ENCODE peak calls at places on chromosomes 7 and 10, in ten cellular contexts. Y is posterior cingulate gyrus, E is NCI-H2171 treated with DMSO at 0.1 percent for 48 hours, X is AG08396, T is left cardiac atrium, V is Right ventricle myocardium superior, A is endothelial cell of umbilical vein, J is cardiac muscle cell, U is K562, K is RKO. R is an unnamed sample.

GRCh38 chr10:9823268-9823930 is 1194.3 kb upstream of the CELF2 start:
- DNase-seq in U (no peak), E (no peak), V (no peak), K (peak; percentile 2), J (no peak), Y (no peak), X (no peak), A (no peak), T (no peak), R (no peak)

GRCh38 chr7:30188806-30189205 is 54.0 kb downstream of the MTURN start:
- DNase-seq in V (no peak), Y (no peak), U (no peak), J (no peak), X (no peak), K (no peak), T (no peak), A (no peak), E (no peak), R (no peak)

GRCh38 chr10:10126231-10126630 is 891.4 kb upstream of the CELF2 start:
- DNase-seq in X (no peak), K (no peak), A (no peak), E (no peak), U (no peak), Y (no peak), J (no peak), T (no peak), V (no peak), R (no peak)

GRCh38 chr7:122764902-122765301 is 62.2 kb upstream of the RNF148 start:
- DNase-seq in U (no peak), T (no peak), J (no peak), V (no peak), Y (no peak), E (peak; percentile 8), X (no peak), A (no peak), K (no peak), R (no peak)

GRCh38 chr10:89296227-89296648 is 5.6 kb upstream of the IFIT2 start:
- DNase-seq in V (peak; percentile 46), X (peak; percentile 21), J (no peak), U (no peak), K (no peak), A (no peak), E (no peak), T (no peak), Y (no peak), R (no peak)

GRCh38 chr7:74006032-74006431 is 21.9 kb upstream of the ELN start:
- DNase-seq in T (no peak), U (no peak), X (no peak), A (no peak), Y (no peak), E (no peak), V (no peak), K (no peak), J (no peak), R (no peak)

GRCh38 chr7:24372973-24373372 is 89.0 kb downstream of the NPY start:
- DNase-seq in A (no peak), K (no peak), U (no peak), J (no peak), X (no peak), Y (no peak), V (no peak), E (no peak), T (no peak), R (no peak)

GRCh38 chr7:79403879-79404278 is 49.6 kb downstream of the MAGI2 start:
- DNase-seq in U (no peak), X (no peak), K (no peak), A (no peak), T (no peak), Y (no peak), E (peak; percentile 70), V (no peak), J (no peak), R (no peak)

GRCh38 chr10:114698271-114699185 is 40.5 kb upstream of the ABLIM1 start:
- DNase-seq in A (no peak), X (no peak), V (no peak), E (no peak), U (no peak), Y (no peak), T (no peak), J (no peak), K (no peak), R (no peak)

GRCh38 chr7:23787272-23787671 is 77.3 kb downstream of the STK31 start:
- DNase-seq in V (no peak), T (no peak), X (no peak), J (no peak), K (no peak), E (no peak), A (no peak), U (no peak), Y (no peak), R (no peak)

GRCh38 chr7:140081774-140082425 is 19.1 kb upstream of the PARP12 start:
- DNase-seq in J (no peak), A (no peak), Y (no peak), V (no peak), E (no peak), U (no peak), X (no peak), K (no peak), T (no peak), R (no peak)

GRCh38 chr7:54711900-54712595 is 47.0 kb downstream of the SEC61G start:
- DNase-seq in E (no peak), Y (no peak), X (no peak), A (no peak), V (no peak), U (no peak), K (no peak), T (no peak), J (no peak), R (no peak)

GRCh38 chr7:101560856-101561255 is 68.2 kb downstream of the MYL10 start:
- DNase-seq in K (no peak), T (no peak), X (peak; percentile 3), J (no peak), E (no peak), Y (no peak), V (no peak), U (peak; percentile 12), A (no peak), R (no peak)

GRCh38 chr10:11680496-11680895 is 61.7 kb upstream of the ECHDC3 start:
- DNase-seq in X (no peak), K (no peak), T (no peak), E (no peak), Y (no peak), J (no peak), A (peak; percentile 21), V (no peak), U (no peak), R (no peak)

R was measured in heart left ventricle.